ENCODE peak calls at places on chromosomes 7 and 10, in ten cellular contexts. H, U, N, Y, S, I, V, O, L and J are unnamed samples.

GRCh38 chr10:3785849-3786290 is 861 bp upstream of the KLF6 start:
- DNase-seq in H (peak; percentile 51), U (no peak), N (peak; percentile 80), Y (peak; percentile 68), S (no peak), I (no peak), V (peak; percentile 69), O (peak; percentile 55), L (peak; percentile 58), J (no peak)

GRCh38 chr10:85544956-85545355 is 821.6 kb downstream of the GRID1 start:
- DNase-seq in H (no peak), U (no peak), N (no peak), Y (no peak), S (no peak), I (no peak), V (no peak), O (no peak), L (no peak), J (no peak)

GRCh38 chr7:157339777-157340677 is 3.2 kb downstream of the DNAJB6 start:
- DNase-seq in H (peak; percentile 38), U (peak; percentile 13), N (peak; percentile 88), Y (peak; percentile 78), S (peak; percentile 60), I (peak; percentile 57), V (peak; percentile 83), O (peak; percentile 77), L (peak; percentile 59), J (peak; percentile 72)

GRCh38 chr7:45186261-45186813 is 28.7 kb downstream of the RAMP3 start:
- DNase-seq in H (no peak), U (no peak), N (peak; percentile 42), Y (no peak), S (no peak), I (no peak), V (no peak), O (no peak), L (peak; percentile 10), J (no peak)

GRCh38 chr10:11472158-11472753 is 139.2 kb downstream of the USP6NL start:
- DNase-seq in H (peak; percentile 23), U (no peak), N (peak; percentile 88), Y (peak; percentile 63), S (peak; percentile 63), I (peak; percentile 19), V (peak; percentile 74), O (peak; percentile 79), L (peak; percentile 58), J (peak; percentile 51)

GRCh38 chr10:103685880-103686669 is 169.3 kb downstream of the SH3PXD2A start:
- DNase-seq in H (peak; percentile 17), U (peak; percentile 2), N (peak; percentile 91), Y (peak; percentile 78), S (peak; percentile 84), I (peak; percentile 68), V (peak; percentile 78), O (peak; percentile 83), L (peak; percentile 77), J (peak; percentile 87)

GRCh38 chr7:5557920-5558401 is 134.3 kb upstream of the TNRC18 start:
- DNase-seq in H (no peak), U (no peak), N (peak; percentile 66), Y (peak; percentile 25), S (no peak), I (no peak), V (no peak), O (peak; percentile 28), L (peak; percentile 68), J (peak; percentile 78)

GRCh38 chr10:6211341-6212265 is 8.9 kb downstream of the PFKFB3 start:
- DNase-seq in H (no peak), U (no peak), N (no peak), Y (peak; percentile 64), S (no peak), I (no peak), V (peak; percentile 35), O (no peak), L (no peak), J (no peak)

GRCh38 chr10:124741922-124742417 is 2.2 kb downstream of the FAM53B start:
- DNase-seq in H (no peak), U (no peak), N (peak; percentile 78), Y (no peak), S (no peak), I (no peak), V (no peak), O (peak; percentile 48), L (no peak), J (no peak)

GRCh38 chr10:70619271-70620019 is 16.9 kb upstream of the PRF1 start:
- DNase-seq in H (peak; percentile 11), U (no peak), N (no peak), Y (peak; percentile 50), S (peak; percentile 26), I (no peak), V (peak; percentile 58), O (no peak), L (no peak), J (no peak)

GRCh38 chr10:120505056-120505455 is 48.0 kb downstream of the PLPP4 start:
- DNase-seq in H (no peak), U (no peak), N (no peak), Y (no peak), S (no peak), I (no peak), V (no peak), O (no peak), L (no peak), J (no peak)

GRCh38 chr7:2643386-2644229 is 11.8 kb downstream of the TTYH3 start:
- DNase-seq in H (no peak), U (no peak), N (no peak), Y (no peak), S (no peak), I (no peak), V (no peak), O (no peak), L (no peak), J (no peak)

GRCh38 chr7:10708447-10708846 is 265.2 kb upstream of the PHF14 start:
- DNase-seq in H (peak; percentile 55), U (no peak), N (no peak), Y (peak; percentile 4), S (no peak), I (peak; percentile 49), V (no peak), O (no peak), L (no peak), J (no peak)

GRCh38 chr7:130881091-130881798 is 147.2 kb upstream of the KLF14 start:
- DNase-seq in H (no peak), U (no peak), N (no peak), Y (no peak), S (no peak), I (no peak), V (no peak), O (no peak), L (no peak), J (no peak)

GRCh38 chr7:101363734-101364374 is 1.2 kb downstream of the COL26A1 start:
- DNase-seq in H (peak; percentile 29), U (no peak), N (peak; percentile 87), Y (peak; percentile 64), S (peak; percentile 62), I (peak; percentile 42), V (peak; percentile 69), O (peak; percentile 76), L (peak; percentile 70), J (peak; percentile 87)

GRCh38 chr10:102775973-102776669 is 32.4 kb downstream of the WBP1L start:
- DNase-seq in H (no peak), U (no peak), N (no peak), Y (peak; percentile 74), S (peak; percentile 86), I (no peak), V (peak; percentile 94), O (peak; percentile 27), L (peak; percentile 84), J (no peak)

GRCh38 chr7:158975526-158976467 is 119.4 kb downstream of the DYNC2I1 start:
- DNase-seq in H (peak; percentile 12), U (no peak), N (peak; percentile 76), Y (no peak), S (no peak), I (peak; percentile 78), V (no peak), O (peak; percentile 64), L (no peak), J (no peak)

GRCh38 chr10:96588060-96588554 is 1.3 kb upstream of the TM9SF3 start:
- DNase-seq in H (peak; percentile 57), U (no peak), N (no peak), Y (no peak), S (no peak), I (peak; percentile 3), V (no peak), O (no peak), L (no peak), J (no peak)

GRCh38 chr10:1294748-1295147 is 238.6 kb downstream of the WDR37 start:
- DNase-seq in H (no peak), U (no peak), N (no peak), Y (no peak), S (no peak), I (no peak), V (no peak), O (no peak), L (no peak), J (no peak)

GRCh38 chr10:67471022-67471421 is 225.0 kb downstream of the CTNNA3 start:
- DNase-seq in H (no peak), U (no peak), N (no peak), Y (no peak), S (no peak), I (no peak), V (no peak), O (no peak), L (no peak), J (no peak)

GRCh38 chr10:49666054-49666453 is 13.4 kb upstream of the C10orf53 start:
- DNase-seq in H (no peak), U (no peak), N (no peak), Y (no peak), S (no peak), I (no peak), V (no peak), O (no peak), L (no peak), J (no peak)

GRCh38 chr7:6576024-6576866 is 1.0 kb upstream of the ZDHHC4 start:
- DNase-seq in H (peak; percentile 10), U (no peak), N (no peak), Y (no peak), S (no peak), I (no peak), V (no peak), O (peak; percentile 19), L (no peak), J (no peak)

GRCh38 chr7:741191-741671 is 14.2 kb upstream of the PRKAR1B start:
- DNase-seq in H (no peak), U (no peak), N (peak; percentile 45), Y (no peak), S (no peak), I (no peak), V (no peak), O (no peak), L (no peak), J (no peak)